ENCODE peak calls at places on chromosomes 6 and 20, in six cellular contexts. A, U, I, O, L and G are unnamed samples.

GRCh38 chr20:47790032-47790965 is 5.0 kb upstream of the SULF2 start:
- DNase-seq in A (peak; percentile 96), U (peak; percentile 88), I (no peak), O (no peak), L (no peak), G (no peak)

GRCh38 chr6:36125575-36125974 is 4.7 kb upstream of the MAPK13 start:
- DNase-seq in A (no peak), U (no peak), I (no peak), O (no peak), L (no peak), G (no peak)

GRCh38 chr6:83708546-83708969 is 343 bp downstream of the SNAP91 start:
- DNase-seq in A (peak; percentile 21), U (peak; percentile 38), I (no peak), O (no peak), L (no peak), G (peak; percentile 47)

GRCh38 chr20:58854638-58855471 is 2.3 kb downstream of the GNAS start:
- DNase-seq in A (no peak), U (no peak), I (no peak), O (no peak), L (no peak), G (no peak)

GRCh38 chr6:157075549-157076426 is 247.5 kb downstream of the TMEM242 start:
- DNase-seq in A (no peak), U (no peak), I (no peak), O (no peak), L (no peak), G (no peak)

GRCh38 chr6:34234667-34235604 is 1.7 kb upstream of the HMGA1 start:
- DNase-seq in A (no peak), U (no peak), I (no peak), O (no peak), L (peak; percentile 27), G (no peak)

GRCh38 chr20:24638546-24639166 is 169.2 kb downstream of the SYNDIG1 start:
- DNase-seq in A (no peak), U (no peak), I (no peak), O (no peak), L (no peak), G (no peak)

GRCh38 chr6:5095236-5095635 is 10.1 kb downstream of the PPP1R3G start:
- DNase-seq in A (no peak), U (peak; percentile 38), I (no peak), O (no peak), L (no peak), G (no peak)

GRCh38 chr20:10110151-10110550 is 75.4 kb downstream of the ANKEF1 start:
- DNase-seq in A (no peak), U (no peak), I (no peak), O (no peak), L (no peak), G (no peak)

GRCh38 chr6:133551847-133552331 is 310.7 kb downstream of the EYA4 start:
- DNase-seq in A (peak; percentile 98), U (peak; percentile 96), I (no peak), O (no peak), L (no peak), G (no peak)

GRCh38 chr20:60210779-60211617 is 252.8 kb downstream of the CDH26 start:
- DNase-seq in A (peak; percentile 52), U (peak; percentile 83), I (peak; percentile 22), O (peak; percentile 50), L (peak; percentile 55), G (no peak)

GRCh38 chr20:44706371-44707258 is 8.6 kb upstream of the CCN5 start:
- DNase-seq in A (no peak), U (peak; percentile 81), I (no peak), O (no peak), L (no peak), G (no peak)

GRCh38 chr20:60071965-60072364 is 113.7 kb downstream of the CDH26 start:
- DNase-seq in A (peak; percentile 12), U (no peak), I (no peak), O (no peak), L (no peak), G (no peak)

GRCh38 chr20:33740189-33740588 is 8.4 kb downstream of the ZNF341 start:
- DNase-seq in A (no peak), U (peak; percentile 7), I (no peak), O (no peak), L (no peak), G (no peak)

GRCh38 chr20:17281478-17281877 is 54.6 kb downstream of the PCSK2 start:
- DNase-seq in A (no peak), U (peak; percentile 12), I (no peak), O (no peak), L (peak; percentile 34), G (peak; percentile 64)

GRCh38 chr6:93568169-93568568 is 148.8 kb upstream of the EPHA7 start:
- DNase-seq in A (no peak), U (no peak), I (no peak), O (no peak), L (no peak), G (no peak)

GRCh38 chr6:2999621-3000455 is at the start of gene NQO2:
- DNase-seq in A (peak; percentile 91), U (peak; percentile 95), I (peak; percentile 84), O (peak; percentile 91), L (peak; percentile 88), G (peak; percentile 81)

GRCh38 chr6:159729598-159729997 is 2.3 kb downstream of the WTAP start:
- DNase-seq in A (peak; percentile 19), U (peak; percentile 27), I (no peak), O (no peak), L (peak; percentile 64), G (no peak)

GRCh38 chr6:159728552-159728951 is 1.2 kb downstream of the WTAP start:
- DNase-seq in A (peak; percentile 9), U (peak; percentile 50), I (no peak), O (no peak), L (peak; percentile 31), G (no peak)

GRCh38 chr6:159726918-159727716 is at the start of gene WTAP:
- DNase-seq in A (peak; percentile 97), U (peak; percentile 97), I (peak; percentile 97), O (peak; percentile 94), L (peak; percentile 98), G (peak; percentile 98)

GRCh38 chr6:159726196-159726917 is 949 bp upstream of the WTAP start:
- DNase-seq in A (no peak), U (no peak), I (no peak), O (no peak), L (no peak), G (no peak)

GRCh38 chr6:159727717-159728440 is 573 bp downstream of the WTAP start:
- DNase-seq in A (peak; percentile 33), U (peak; percentile 67), I (no peak), O (no peak), L (peak; percentile 76), G (no peak)
- H3K9me3 ChIP-seq in A (no peaks in the 10 kb centered on the region), U (no peaks in the 10 kb centered on the region), I (no peaks in the 10 kb centered on the region), O (no peaks in the 10 kb centered on the region), L (no peaks in the 10 kb centered on the region), G (no peaks in the 10 kb centered on the region)

DNA sequence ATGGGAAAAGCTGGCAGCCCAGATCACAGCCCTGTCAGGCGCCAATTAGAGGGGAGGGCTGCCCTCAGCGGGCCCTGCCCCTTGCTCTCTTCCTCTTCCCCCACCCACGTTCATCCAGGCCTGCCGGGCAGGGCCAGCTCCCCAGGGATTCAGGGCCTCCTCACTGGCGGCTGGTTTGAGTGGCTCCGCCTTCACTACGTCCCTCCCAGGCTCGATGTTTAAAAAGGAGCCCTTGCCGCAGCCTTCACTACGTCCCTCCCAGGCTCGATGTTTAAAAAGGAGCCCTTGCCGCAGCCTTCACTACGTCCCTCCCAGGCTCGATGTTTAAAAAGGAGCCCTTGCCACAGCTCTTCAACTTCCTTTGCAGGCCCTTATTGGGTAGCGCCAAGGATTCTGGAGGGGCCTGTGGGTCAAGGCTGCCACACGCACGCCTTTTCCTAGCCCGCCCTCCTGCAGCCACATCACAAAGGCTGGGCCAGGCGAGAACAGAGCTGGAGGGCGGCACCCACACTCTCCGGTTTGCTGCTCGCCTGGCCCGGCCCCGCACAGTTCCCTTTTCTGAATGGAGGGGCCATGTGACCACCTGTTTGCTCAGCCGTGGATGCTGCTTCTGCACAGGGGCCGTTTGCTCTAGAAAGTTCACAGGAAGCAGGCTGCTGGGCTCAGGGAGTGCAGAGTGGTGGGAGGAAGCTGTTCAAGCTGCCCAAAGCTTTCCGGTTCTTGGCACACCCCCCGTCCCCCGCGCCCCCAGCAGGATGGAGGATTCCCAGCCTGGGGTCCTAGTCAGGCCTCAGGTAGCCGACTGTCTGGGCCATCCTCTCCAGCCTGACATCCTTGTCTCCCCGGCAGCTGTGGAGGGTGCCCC is 1.6 kb downstream of the SLC17A9 start:
- DNase-seq in A (peak; percentile 85), U (peak; percentile 72), I (peak; percentile 75), O (peak; percentile 67), L (peak; percentile 96), G (peak; percentile 93)
- H3K4me3 ChIP-seq in A (no peak overlapping the region), U (peak overlapping the region; percentile 64), I (peak overlapping the region; percentile 26), O (peak overlapping the region; percentile 57), L (peak overlapping the region; percentile 44), G (peak overlapping the region; percentile 35)

DNA sequence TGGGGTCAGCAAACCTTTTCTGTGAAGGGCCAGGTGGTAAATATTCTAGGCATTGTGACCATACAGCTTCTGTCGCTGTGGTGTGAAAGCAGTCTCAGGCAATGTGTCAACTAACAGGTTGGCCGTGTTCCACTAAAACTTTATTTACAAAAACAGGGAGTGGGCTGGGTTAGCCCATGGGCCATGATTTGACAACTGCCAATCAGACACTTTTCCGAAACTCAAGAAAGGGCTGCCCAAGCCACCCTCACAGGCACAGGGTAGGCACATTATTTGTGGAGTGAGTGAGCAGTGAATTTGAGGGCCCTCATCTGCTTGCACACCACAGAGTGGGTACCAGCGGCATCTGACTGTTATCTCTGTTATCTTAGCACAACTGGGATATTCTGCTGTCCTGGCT is 290.3 kb downstream of the TAF4 start:
- DNase-seq in A (no peak), U (no peak), I (no peak), O (no peak), L (no peak), G (no peak)
- H3K4me1 ChIP-seq in A (no peaks in the 10 kb centered on the region), U (no peaks in the 10 kb centered on the region), I (no peaks in the 10 kb centered on the region), O (no peaks in the 10 kb centered on the region), L (no peaks in the 10 kb centered on the region), G (no peaks in the 10 kb centered on the region)

DNA sequence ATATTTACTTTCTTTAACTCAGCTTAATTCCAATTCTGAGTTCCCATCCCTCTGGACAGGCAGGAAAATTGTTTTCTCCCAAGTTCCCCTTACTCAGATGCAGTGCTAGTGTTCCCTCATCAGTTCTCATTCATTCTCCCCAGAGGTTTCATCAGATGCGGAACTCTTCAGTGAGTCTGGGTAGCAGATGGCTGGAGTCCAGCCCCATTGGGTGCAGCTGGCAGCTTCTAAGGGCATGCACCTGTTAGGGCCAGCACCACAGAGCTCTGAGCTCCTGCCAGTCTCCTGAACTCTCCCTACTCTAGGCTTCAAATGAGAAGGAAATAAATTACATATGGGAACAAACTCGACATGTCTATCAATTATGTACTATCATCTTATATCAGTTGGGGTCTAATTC is 76.6 kb downstream of the SOD2 start:
- DNase-seq in A (no peak), U (no peak), I (no peak), O (no peak), L (no peak), G (no peak)
- H3K9me3 ChIP-seq in A (no peaks in the 10 kb centered on the region), U (peaks cover 13% of the 10 kb centered on the region), I (peaks cover 30% of the 10 kb centered on the region), O (no peaks in the 10 kb centered on the region), L (peaks cover 12% of the 10 kb centered on the region), G (no peaks in the 10 kb centered on the region)

GRCh38 chr6:49453221-49453620 is 9.8 kb downstream of the MMUT start:
- DNase-seq in A (peak; percentile 14), U (peak; percentile 42), I (no peak), O (no peak), L (peak; percentile 8), G (no peak)

GRCh38 chr6:49457771-49458170 is 5.3 kb downstream of the MMUT start:
- DNase-seq in A (peak; percentile 0), U (no peak), I (no peak), O (no peak), L (no peak), G (no peak)

GRCh38 chr6:49454787-49455709 is 8.0 kb downstream of the MMUT start:
- DNase-seq in A (no peak), U (no peak), I (no peak), O (no peak), L (no peak), G (no peak)
- H3K4me3 ChIP-seq in A (no peak overlapping the region), U (no peak overlapping the region), I (peak overlapping the region; percentile 58), O (no peak overlapping the region), L (no peak overlapping the region), G (no peak overlapping the region)

GRCh38 chr6:144346719-144347446 is 61.7 kb downstream of the UTRN start:
- DNase-seq in A (peak; percentile 72), U (peak; percentile 67), I (no peak), O (no peak), L (no peak), G (no peak)
- H3K4me1 ChIP-seq in A (peaks cover 9% of the 10 kb centered on the region), U (peaks cover 42% of the 10 kb centered on the region), I (peaks cover 90% of the 10 kb centered on the region), O (peaks cover 68% of the 10 kb centered on the region), L (peaks cover 52% of the 10 kb centered on the region), G (peaks cover 7% of the 10 kb centered on the region)